ENCODE peak calls at places on chromosome 18, in eight cellular contexts. One of them, this sample, is unnamed.

GRCh38 chr18:79587298-79588125 is 92.1 kb upstream of the CTDP1 start:
- DNase-seq in WERI-Rb-1: peak; percentile 6
- DNase-seq in BJ: no peak
- DNase-seq in A549: no peak
- DNase-seq in cardiac muscle cell: no peak
- DNase-seq in gastrocnemius medialis: no peak
- DNase-seq in astrocyte of the spinal cord: no peak
- DNase-seq in progenitor cell of endocrine pancreas: no peak
- DNase-seq in this sample: no peak

GRCh38 chr18:5451130-5451529 is 92.7 kb downstream of the EPB41L3 start:
- DNase-seq in gastrocnemius medialis: no peak
- DNase-seq in cardiac muscle cell: no peak
- DNase-seq in astrocyte of the spinal cord: no peak
- DNase-seq in A549: no peak
- DNase-seq in WERI-Rb-1: no peak
- DNase-seq in progenitor cell of endocrine pancreas: no peak
- DNase-seq in BJ: no peak
- DNase-seq in this sample: no peak

GRCh38 chr18:14943486-14943885 is 195.5 kb downstream of the ANKRD30B start:
- DNase-seq in cardiac muscle cell: no peak
- DNase-seq in BJ: no peak
- DNase-seq in progenitor cell of endocrine pancreas: no peak
- DNase-seq in gastrocnemius medialis: no peak
- DNase-seq in astrocyte of the spinal cord: no peak
- DNase-seq in WERI-Rb-1: no peak
- DNase-seq in A549: no peak
- DNase-seq in this sample: no peak

GRCh38 chr18:75635096-75635495 is 207.6 kb upstream of the SMIM21 start:
- DNase-seq in gastrocnemius medialis: no peak
- DNase-seq in A549: no peak
- DNase-seq in BJ: no peak
- DNase-seq in astrocyte of the spinal cord: no peak
- DNase-seq in cardiac muscle cell: no peak
- DNase-seq in progenitor cell of endocrine pancreas: no peak
- DNase-seq in WERI-Rb-1: no peak
- DNase-seq in this sample: no peak

GRCh38 chr18:50429207-50429948 is 54.5 kb downstream of the SKA1 start:
- DNase-seq in WERI-Rb-1: no peak
- DNase-seq in astrocyte of the spinal cord: peak; percentile 32
- DNase-seq in cardiac muscle cell: peak; percentile 66
- DNase-seq in BJ: no peak
- DNase-seq in A549: peak; percentile 5
- DNase-seq in gastrocnemius medialis: no peak
- DNase-seq in progenitor cell of endocrine pancreas: no peak
- DNase-seq in this sample: peak; percentile 30

GRCh38 chr18:12886498-12887126 is 2.6 kb upstream of the PTPN2 start:
- DNase-seq in progenitor cell of endocrine pancreas: no peak
- DNase-seq in A549: peak; percentile 56
- DNase-seq in WERI-Rb-1: peak; percentile 40
- DNase-seq in astrocyte of the spinal cord: no peak
- DNase-seq in cardiac muscle cell: no peak
- DNase-seq in BJ: no peak
- DNase-seq in gastrocnemius medialis: no peak
- DNase-seq in this sample: peak; percentile 27

GRCh38 chr18:79117380-79117779 is 48.2 kb downstream of the ATP9B start:
- DNase-seq in WERI-Rb-1: no peak
- DNase-seq in gastrocnemius medialis: peak; percentile 13
- DNase-seq in progenitor cell of endocrine pancreas: no peak
- DNase-seq in astrocyte of the spinal cord: no peak
- DNase-seq in A549: no peak
- DNase-seq in BJ: no peak
- DNase-seq in cardiac muscle cell: no peak
- DNase-seq in this sample: no peak

GRCh38 chr18:1020731-1021344 is 116.2 kb downstream of the ADCYAP1 start:
- DNase-seq in cardiac muscle cell: no peak
- DNase-seq in astrocyte of the spinal cord: no peak
- DNase-seq in progenitor cell of endocrine pancreas: no peak
- DNase-seq in BJ: no peak
- DNase-seq in WERI-Rb-1: no peak
- DNase-seq in gastrocnemius medialis: no peak
- DNase-seq in A549: no peak
- DNase-seq in this sample: no peak

GRCh38 chr18:54240629-54241107 is 16.2 kb upstream of the MBD2 start:
- DNase-seq in BJ: no peak
- DNase-seq in A549: no peak
- DNase-seq in progenitor cell of endocrine pancreas: no peak
- DNase-seq in cardiac muscle cell: no peak
- DNase-seq in WERI-Rb-1: no peak
- DNase-seq in gastrocnemius medialis: peak; percentile 14
- DNase-seq in astrocyte of the spinal cord: no peak
- DNase-seq in this sample: no peak

GRCh38 chr18:9405977-9406376 is 69.3 kb upstream of the RALBP1 start:
- DNase-seq in WERI-Rb-1: no peak
- DNase-seq in A549: no peak
- DNase-seq in gastrocnemius medialis: no peak
- DNase-seq in astrocyte of the spinal cord: no peak
- DNase-seq in BJ: no peak
- DNase-seq in cardiac muscle cell: no peak
- DNase-seq in progenitor cell of endocrine pancreas: no peak
- DNase-seq in this sample: no peak
- TF ChIP-seq CTCF in WERI-Rb-1: no peak
- TF ChIP-seq CTCF in A549: no peak
- TF ChIP-seq CTCF in gastrocnemius medialis: no peak
- TF ChIP-seq CTCF in astrocyte of the spinal cord: no peak
- TF ChIP-seq CTCF in BJ: no peak
- TF ChIP-seq CTCF in cardiac muscle cell: no peak
- TF ChIP-seq CTCF in progenitor cell of endocrine pancreas: no peak
- TF ChIP-seq CTCF in this sample: no peak

GRCh38 chr18:21117385-21118135 is 5.9 kb upstream of the ROCK1 start:
- DNase-seq in BJ: peak; percentile 73
- DNase-seq in progenitor cell of endocrine pancreas: no peak
- DNase-seq in WERI-Rb-1: no peak
- DNase-seq in cardiac muscle cell: no peak
- DNase-seq in A549: no peak
- DNase-seq in astrocyte of the spinal cord: peak; percentile 84
- DNase-seq in gastrocnemius medialis: no peak
- DNase-seq in this sample: no peak

GRCh38 chr18:21112140-21112473 is 494 bp upstream of the ROCK1 start:
- DNase-seq in progenitor cell of endocrine pancreas: no peak
- DNase-seq in BJ: no peak
- DNase-seq in gastrocnemius medialis: no peak
- DNase-seq in WERI-Rb-1: no peak
- DNase-seq in A549: no peak
- DNase-seq in astrocyte of the spinal cord: no peak
- DNase-seq in cardiac muscle cell: no peak
- DNase-seq in this sample: no peak

GRCh38 chr18:21112543-21113105 is 1.0 kb upstream of the ROCK1 start:
- DNase-seq in cardiac muscle cell: no peak
- DNase-seq in astrocyte of the spinal cord: no peak
- DNase-seq in A549: no peak
- DNase-seq in progenitor cell of endocrine pancreas: no peak
- DNase-seq in WERI-Rb-1: no peak
- DNase-seq in gastrocnemius medialis: no peak
- DNase-seq in BJ: no peak
- DNase-seq in this sample: no peak

GRCh38 chr18:21111351-21112139 is at the start of gene ROCK1:
- DNase-seq in progenitor cell of endocrine pancreas: peak; percentile 98
- DNase-seq in WERI-Rb-1: peak; percentile 98
- DNase-seq in astrocyte of the spinal cord: peak; percentile 98
- DNase-seq in BJ: peak; percentile 84
- DNase-seq in gastrocnemius medialis: peak; percentile 96
- DNase-seq in A549: peak; percentile 93
- DNase-seq in cardiac muscle cell: peak; percentile 98
- DNase-seq in this sample: peak; percentile 97

DNA sequence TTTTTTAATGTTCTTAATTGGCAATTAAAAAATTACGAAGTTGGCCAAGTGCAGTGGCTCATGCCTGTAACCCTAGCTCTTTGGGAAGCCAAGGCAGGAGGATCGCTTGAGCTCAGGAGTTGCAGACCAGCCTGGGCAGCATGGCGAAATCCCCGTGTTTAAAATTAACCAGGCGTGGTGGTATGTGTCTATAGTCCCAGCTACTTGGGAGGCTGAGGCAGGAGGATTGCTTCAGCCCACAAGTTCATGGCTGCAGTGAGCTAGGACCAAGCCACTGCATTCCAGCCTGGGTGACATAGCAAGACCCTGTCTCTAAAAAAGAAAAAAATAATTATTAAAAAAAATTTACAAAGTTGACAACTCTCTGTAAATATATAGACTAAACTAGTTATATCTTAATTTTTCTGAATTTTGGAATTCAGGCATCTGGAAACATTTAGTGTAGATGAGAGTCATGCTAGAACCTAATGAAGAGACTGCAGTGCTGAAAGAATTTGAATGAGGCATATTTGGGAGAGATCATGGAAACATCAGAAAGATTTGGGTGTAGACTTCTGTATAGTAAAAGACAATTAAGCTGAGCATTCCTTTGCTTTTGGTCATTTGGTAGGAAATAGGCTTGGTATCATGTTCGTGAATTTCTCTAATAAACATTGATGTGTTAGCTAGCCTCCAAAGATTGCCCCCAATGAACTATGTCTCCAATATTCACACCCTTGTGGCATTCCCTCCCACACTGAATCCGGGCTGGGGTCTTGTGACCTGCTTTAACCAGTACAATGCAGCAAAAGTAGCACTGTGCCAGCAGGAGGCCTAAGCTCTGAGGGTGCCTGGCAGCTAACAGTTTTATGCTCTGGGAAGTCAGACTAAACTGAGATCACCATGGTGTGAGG is 4.2 kb upstream of the ROCK1 start:
- DNase-seq in A549: no peak
- DNase-seq in astrocyte of the spinal cord: peak; percentile 57
- DNase-seq in cardiac muscle cell: peak; percentile 21
- DNase-seq in BJ: peak; percentile 86
- DNase-seq in progenitor cell of endocrine pancreas: no peak
- DNase-seq in WERI-Rb-1: no peak
- DNase-seq in gastrocnemius medialis: no peak
- DNase-seq in this sample: no peak
- TF ChIP-seq CTCF in A549: no peak
- TF ChIP-seq CTCF in astrocyte of the spinal cord: no peak
- TF ChIP-seq CTCF in cardiac muscle cell: no peak
- TF ChIP-seq CTCF in BJ: peak; percentile 23
- TF ChIP-seq CTCF in progenitor cell of endocrine pancreas: no peak
- TF ChIP-seq CTCF in WERI-Rb-1: no peak
- TF ChIP-seq CTCF in gastrocnemius medialis: no peak
- TF ChIP-seq CTCF in this sample: no peak

GRCh38 chr18:74082476-74083070 is 65.1 kb downstream of the FBXO15 start:
- DNase-seq in WERI-Rb-1: peak; percentile 81
- DNase-seq in astrocyte of the spinal cord: peak; percentile 57
- DNase-seq in BJ: peak; percentile 4
- DNase-seq in A549: peak; percentile 74
- DNase-seq in gastrocnemius medialis: no peak
- DNase-seq in progenitor cell of endocrine pancreas: peak; percentile 30
- DNase-seq in cardiac muscle cell: peak; percentile 58
- DNase-seq in this sample: peak; percentile 81
- TF ChIP-seq CTCF in WERI-Rb-1: peak; percentile 86
- TF ChIP-seq CTCF in astrocyte of the spinal cord: peak; percentile 63
- TF ChIP-seq CTCF in BJ: peak; percentile 79
- TF ChIP-seq CTCF in A549: peak; percentile 39
- TF ChIP-seq CTCF in gastrocnemius medialis: no peak
- TF ChIP-seq CTCF in progenitor cell of endocrine pancreas: peak; percentile 67
- TF ChIP-seq CTCF in cardiac muscle cell: peak; percentile 42
- TF ChIP-seq CTCF in this sample: peak; percentile 53

DNA sequence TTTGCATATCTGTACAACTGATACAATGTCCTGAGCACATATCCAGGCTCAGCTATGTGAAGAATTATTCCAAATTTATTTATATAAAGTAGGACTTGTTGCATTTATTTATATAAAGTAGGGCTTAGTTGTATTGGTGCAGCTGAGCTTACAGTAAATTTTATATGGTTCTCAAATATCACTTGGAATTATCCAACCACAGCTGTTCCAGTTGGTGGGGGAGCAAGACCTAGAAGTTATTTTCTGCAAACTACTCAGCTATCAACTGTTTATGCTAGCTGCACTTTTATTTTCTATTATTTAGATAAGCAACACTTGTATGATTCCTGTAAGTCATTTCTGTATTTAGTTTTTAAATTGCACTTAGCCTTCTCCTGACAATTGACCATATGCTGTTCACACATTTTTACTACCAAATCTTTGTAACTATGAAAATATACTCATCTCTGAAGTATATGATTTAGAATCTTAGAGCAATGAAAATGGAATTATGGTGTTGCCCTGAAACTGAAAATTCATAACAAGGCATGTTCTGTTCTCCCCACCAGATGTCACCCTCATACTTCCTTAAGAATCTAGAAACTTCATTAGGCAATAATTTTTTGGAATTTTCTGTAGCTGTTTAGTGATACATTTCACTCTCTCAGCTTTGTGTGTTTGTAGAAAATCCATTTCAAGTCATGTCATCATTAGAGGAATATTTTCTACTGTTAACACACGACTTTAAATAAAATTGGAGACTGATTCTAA is 157.0 kb upstream of the CBLN2 start:
- DNase-seq in progenitor cell of endocrine pancreas: no peak
- DNase-seq in astrocyte of the spinal cord: peak; percentile 38
- DNase-seq in BJ: no peak
- DNase-seq in WERI-Rb-1: no peak
- DNase-seq in cardiac muscle cell: peak; percentile 44
- DNase-seq in A549: peak; percentile 30
- DNase-seq in gastrocnemius medialis: no peak
- DNase-seq in this sample: no peak
- TF ChIP-seq CTCF in progenitor cell of endocrine pancreas: peak; percentile 73
- TF ChIP-seq CTCF in astrocyte of the spinal cord: peak; percentile 48
- TF ChIP-seq CTCF in BJ: peak; percentile 33
- TF ChIP-seq CTCF in WERI-Rb-1: peak; percentile 39
- TF ChIP-seq CTCF in cardiac muscle cell: no peak
- TF ChIP-seq CTCF in A549: peak; percentile 44
- TF ChIP-seq CTCF in gastrocnemius medialis: no peak
- TF ChIP-seq CTCF in this sample: peak; percentile 54

DNA sequence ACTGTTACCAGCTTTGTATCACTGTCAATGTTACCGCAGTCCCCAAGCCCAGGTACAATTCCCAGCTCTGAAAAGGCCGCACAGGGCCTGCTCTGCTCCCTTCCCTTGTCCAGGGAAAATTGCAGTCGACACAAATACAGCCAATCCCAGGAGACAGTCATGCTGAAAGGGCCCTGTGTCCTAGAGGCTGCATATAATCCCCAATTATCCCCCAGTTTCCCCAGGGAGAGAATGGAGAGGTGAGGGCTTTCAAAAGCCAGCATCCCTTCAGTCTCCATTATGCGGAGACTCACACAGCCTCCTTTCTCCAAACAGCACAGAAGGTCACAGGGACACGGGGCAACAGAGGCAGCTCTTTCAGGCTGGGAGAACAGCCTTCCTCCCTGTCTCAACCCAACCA is 17.1 kb upstream of the CTIF start:
- DNase-seq in progenitor cell of endocrine pancreas: no peak
- DNase-seq in A549: no peak
- DNase-seq in BJ: no peak
- DNase-seq in astrocyte of the spinal cord: no peak
- DNase-seq in WERI-Rb-1: no peak
- DNase-seq in cardiac muscle cell: no peak
- DNase-seq in gastrocnemius medialis: no peak
- DNase-seq in this sample: no peak
- TF ChIP-seq CTCF in progenitor cell of endocrine pancreas: no peak
- TF ChIP-seq CTCF in A549: no peak
- TF ChIP-seq CTCF in BJ: no peak
- TF ChIP-seq CTCF in astrocyte of the spinal cord: no peak
- TF ChIP-seq CTCF in WERI-Rb-1: no peak
- TF ChIP-seq CTCF in cardiac muscle cell: no peak
- TF ChIP-seq CTCF in gastrocnemius medialis: no peak
- TF ChIP-seq CTCF in this sample: no peak